ENCODE peak calls at places on chromosomes 11 and 22, in four cellular contexts. One of them, this sample, is unnamed.

GRCh38 chr11:119791701-119792151 is 62.7 kb upstream of the NECTIN1 start:
- DNase-seq in GM20000: no peak
- DNase-seq in fibroblast of lung: no peak
- DNase-seq in MM.1S: no peak
- DNase-seq in this sample: no peak

GRCh38 chr22:17315310-17315709 is 54.0 kb upstream of the CECR2 start:
- DNase-seq in GM20000: no peak
- DNase-seq in fibroblast of lung: no peak
- DNase-seq in MM.1S: no peak
- DNase-seq in this sample: no peak

GRCh38 chr11:21398195-21398594 is 728.8 kb downstream of the NELL1 start:
- DNase-seq in GM20000: no peak
- DNase-seq in fibroblast of lung: no peak
- DNase-seq in MM.1S: no peak
- DNase-seq in this sample: no peak

GRCh38 chr11:119714590-119714989 is 14.4 kb downstream of the NECTIN1 start:
- DNase-seq in GM20000: no peak
- DNase-seq in fibroblast of lung: no peak
- DNase-seq in MM.1S: no peak
- DNase-seq in this sample: no peak

GRCh38 chr11:118353084-118353710 is 6.2 kb upstream of the UBE4A start:
- DNase-seq in GM20000: no peak
- DNase-seq in fibroblast of lung: peak
- DNase-seq in MM.1S: peak
- DNase-seq in this sample: no peak

GRCh38 chr22:48499456-48500425 is 1327.9 kb downstream of the BRD1 start:
- DNase-seq in GM20000: no peak
- DNase-seq in fibroblast of lung: no peak
- DNase-seq in MM.1S: no peak
- DNase-seq in this sample: no peak

GRCh38 chr11:129728571-129728970 is 87.1 kb upstream of the TMEM45B start:
- DNase-seq in GM20000: no peak
- DNase-seq in fibroblast of lung: no peak
- DNase-seq in MM.1S: no peak
- DNase-seq in this sample: no peak

GRCh38 chr11:102157219-102157618 is 47.0 kb downstream of the YAP1 start:
- DNase-seq in GM20000: no peak
- DNase-seq in fibroblast of lung: peak
- DNase-seq in MM.1S: no peak
- DNase-seq in this sample: no peak

GRCh38 chr11:108501396-108501795 is 3.2 kb upstream of the POGLUT3 start:
- DNase-seq in GM20000: no peak
- DNase-seq in fibroblast of lung: no peak
- DNase-seq in MM.1S: no peak
- DNase-seq in this sample: no peak

GRCh38 chr11:37544491-37544890 is 946.5 kb upstream of the RAG2 start:
- DNase-seq in GM20000: no peak
- DNase-seq in fibroblast of lung: no peak
- DNase-seq in MM.1S: no peak
- DNase-seq in this sample: no peak

GRCh38 chr11:119298726-119299125 is 18.2 kb downstream of the MCAM start:
- DNase-seq in GM20000: no peak
- DNase-seq in fibroblast of lung: no peak
- DNase-seq in MM.1S: no peak
- DNase-seq in this sample: no peak

GRCh38 chr22:20435436-20436308 is 2.0 kb downstream of the SCARF2 start:
- DNase-seq in GM20000: no peak
- DNase-seq in fibroblast of lung: no peak
- DNase-seq in MM.1S: no peak
- DNase-seq in this sample: no peak

GRCh38 chr11:57456960-57457642 is 3.2 kb upstream of the RTN4RL2 start:
- DNase-seq in GM20000: peak
- DNase-seq in fibroblast of lung: peak
- DNase-seq in MM.1S: peak
- DNase-seq in this sample: peak

GRCh38 chr11:88312665-88313064 is 24.9 kb downstream of the CTSC start:
- DNase-seq in GM20000: no peak
- DNase-seq in fibroblast of lung: no peak
- DNase-seq in MM.1S: no peak
- DNase-seq in this sample: no peak

GRCh38 chr11:4071828-4072421 is 22.7 kb upstream of the RRM1 start:
- DNase-seq in GM20000: no peak
- DNase-seq in fibroblast of lung: no peak
- DNase-seq in MM.1S: no peak
- DNase-seq in this sample: no peak

GRCh38 chr11:34345012-34345804 is 12.6 kb downstream of the ABTB2 start:
- DNase-seq in GM20000: no peak
- DNase-seq in fibroblast of lung: peak
- DNase-seq in MM.1S: no peak
- DNase-seq in this sample: no peak

GRCh38 chr11:9037963-9038362 is 34.2 kb upstream of the NRIP3 start:
- DNase-seq in GM20000: no peak
- DNase-seq in fibroblast of lung: no peak
- DNase-seq in MM.1S: no peak
- DNase-seq in this sample: no peak

GRCh38 chr22:40213478-40213877 is 35.8 kb downstream of the TNRC6B start:
- DNase-seq in GM20000: no peak
- DNase-seq in fibroblast of lung: no peak
- DNase-seq in MM.1S: no peak
- DNase-seq in this sample: no peak

GRCh38 chr11:12358302-12359188 is 18.8 kb upstream of the PARVA start:
- DNase-seq in GM20000: no peak
- DNase-seq in fibroblast of lung: no peak
- DNase-seq in MM.1S: no peak
- DNase-seq in this sample: no peak

GRCh38 chr11:14969922-14970323 is 2.2 kb downstream of the CALCA start:
- DNase-seq in GM20000: no peak
- DNase-seq in fibroblast of lung: peak
- DNase-seq in MM.1S: peak
- DNase-seq in this sample: peak

GRCh38 chr11:77510095-77510494 is 36.2 kb upstream of the PAK1 start:
- DNase-seq in GM20000: no peak
- DNase-seq in fibroblast of lung: no peak
- DNase-seq in MM.1S: no peak
- DNase-seq in this sample: no peak

GRCh38 chr11:96342131-96342970 is 644 bp downstream of the MAML2 start:
- DNase-seq in GM20000: no peak
- DNase-seq in fibroblast of lung: peak
- DNase-seq in MM.1S: peak
- DNase-seq in this sample: no peak

GRCh38 chr11:78802058-78802633 is 227.5 kb upstream of the NARS2 start:
- DNase-seq in GM20000: no peak
- DNase-seq in fibroblast of lung: no peak
- DNase-seq in MM.1S: no peak
- DNase-seq in this sample: no peak

GRCh38 chr11:61963282-61964057 is 4.0 kb downstream of the FTH1 start:
- DNase-seq in GM20000: no peak
- DNase-seq in fibroblast of lung: peak
- DNase-seq in MM.1S: peak
- DNase-seq in this sample: no peak

GRCh38 chr22:37126383-37126782 is 16.9 kb upstream of the TMPRSS6 start:
- DNase-seq in GM20000: no peak
- DNase-seq in fibroblast of lung: no peak
- DNase-seq in MM.1S: peak
- DNase-seq in this sample: no peak

GRCh38 chr11:11155962-11156815 is 196.9 kb downstream of the CSNK2A3 start:
- DNase-seq in GM20000: peak
- DNase-seq in fibroblast of lung: no peak
- DNase-seq in MM.1S: no peak
- DNase-seq in this sample: peak

DNA sequence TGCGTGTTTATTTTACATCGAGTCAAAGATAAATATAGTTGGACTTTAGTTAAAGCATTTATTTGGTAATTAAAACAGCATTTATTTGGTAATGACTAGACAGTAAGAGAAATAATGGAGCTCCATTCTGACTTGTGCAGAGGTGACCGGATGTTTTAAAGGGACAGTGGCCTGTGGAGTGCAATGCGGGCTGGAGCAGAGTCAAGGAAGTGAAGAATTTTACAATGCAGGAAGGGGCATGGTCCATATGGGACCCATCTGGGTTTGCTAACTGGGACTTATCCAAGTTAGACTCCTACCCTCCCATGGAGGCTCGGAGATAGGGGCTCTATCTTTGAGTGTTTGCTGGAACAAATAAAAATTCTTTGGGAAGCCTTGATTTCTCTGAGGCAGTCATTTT is 59.9 kb upstream of the MYO18B start:
- DNase-seq in GM20000: no peak
- DNase-seq in fibroblast of lung: no peak
- DNase-seq in MM.1S: no peak
- DNase-seq in this sample: no peak
- TF ChIP-seq CTCF in GM20000: no peak
- TF ChIP-seq CTCF in fibroblast of lung: no peak
- TF ChIP-seq CTCF in MM.1S: no peak
- TF ChIP-seq CTCF in this sample: no peak

GRCh38 chr22:38300197-38300945 is 16.9 kb downstream of the CSNK1E start:
- DNase-seq in GM20000: no peak
- DNase-seq in fibroblast of lung: no peak
- DNase-seq in MM.1S: no peak
- DNase-seq in this sample: no peak

GRCh38 chr22:38305481-38306448 is 11.5 kb downstream of the CSNK1E start:
- DNase-seq in GM20000: peak
- DNase-seq in fibroblast of lung: peak
- DNase-seq in MM.1S: peak
- DNase-seq in this sample: no peak

GRCh38 chr22:38302906-38303305 is 14.3 kb downstream of the CSNK1E start:
- DNase-seq in GM20000: no peak
- DNase-seq in fibroblast of lung: no peak
- DNase-seq in MM.1S: no peak
- DNase-seq in this sample: no peak

GRCh38 chr22:38303974-38304373 is 13.3 kb downstream of the CSNK1E start:
- DNase-seq in GM20000: no peak
- DNase-seq in fibroblast of lung: no peak
- DNase-seq in MM.1S: no peak
- DNase-seq in this sample: no peak

GRCh38 chr22:38304526-38304925 is 12.7 kb downstream of the CSNK1E start:
- DNase-seq in GM20000: no peak
- DNase-seq in fibroblast of lung: no peak
- DNase-seq in MM.1S: no peak
- DNase-seq in this sample: no peak
- TF ChIP-seq CTCF in GM20000: no peak
- TF ChIP-seq CTCF in fibroblast of lung: no peak
- TF ChIP-seq CTCF in MM.1S: no peak
- TF ChIP-seq CTCF in this sample: no peak

GRCh38 chr22:45270095-45271020 is 14.4 kb upstream of the UPK3A start:
- DNase-seq in GM20000: no peak
- DNase-seq in fibroblast of lung: no peak
- DNase-seq in MM.1S: no peak
- DNase-seq in this sample: no peak
- TF ChIP-seq CTCF in GM20000: no peak
- TF ChIP-seq CTCF in fibroblast of lung: no peak
- TF ChIP-seq CTCF in MM.1S: no peak
- TF ChIP-seq CTCF in this sample: no peak

DNA sequence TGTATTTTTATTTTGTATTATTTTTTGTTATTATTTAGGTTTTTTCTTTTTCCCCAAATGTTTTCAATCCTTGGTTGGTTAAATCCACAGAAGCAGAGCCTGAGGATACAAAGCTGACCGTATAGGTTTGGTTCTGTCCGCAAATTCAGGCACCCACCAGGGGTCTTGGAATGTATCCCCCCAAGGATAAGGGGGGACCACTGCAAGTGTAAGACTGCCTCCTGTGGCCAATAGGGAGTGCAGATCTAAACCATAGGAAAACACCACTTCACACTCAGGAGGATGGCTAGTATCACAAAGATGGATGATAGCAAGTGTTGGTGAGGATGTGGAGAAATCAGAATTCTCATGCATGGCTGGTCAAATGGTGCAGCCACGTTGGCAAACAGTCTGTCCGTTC is 20.0 kb downstream of the CPT1A start:
- DNase-seq in GM20000: no peak
- DNase-seq in fibroblast of lung: no peak
- DNase-seq in MM.1S: no peak
- DNase-seq in this sample: no peak
- TF ChIP-seq CTCF in GM20000: no peak
- TF ChIP-seq CTCF in fibroblast of lung: no peak
- TF ChIP-seq CTCF in MM.1S: no peak
- TF ChIP-seq CTCF in this sample: peak

GRCh38 chr11:65968600-65969482 is 7.3 kb downstream of the SART1 start:
- DNase-seq in GM20000: no peak
- DNase-seq in fibroblast of lung: no peak
- DNase-seq in MM.1S: no peak
- DNase-seq in this sample: no peak
- TF ChIP-seq CTCF in GM20000: no peak
- TF ChIP-seq CTCF in fibroblast of lung: no peak
- TF ChIP-seq CTCF in MM.1S: no peak
- TF ChIP-seq CTCF in this sample: no peak

DNA sequence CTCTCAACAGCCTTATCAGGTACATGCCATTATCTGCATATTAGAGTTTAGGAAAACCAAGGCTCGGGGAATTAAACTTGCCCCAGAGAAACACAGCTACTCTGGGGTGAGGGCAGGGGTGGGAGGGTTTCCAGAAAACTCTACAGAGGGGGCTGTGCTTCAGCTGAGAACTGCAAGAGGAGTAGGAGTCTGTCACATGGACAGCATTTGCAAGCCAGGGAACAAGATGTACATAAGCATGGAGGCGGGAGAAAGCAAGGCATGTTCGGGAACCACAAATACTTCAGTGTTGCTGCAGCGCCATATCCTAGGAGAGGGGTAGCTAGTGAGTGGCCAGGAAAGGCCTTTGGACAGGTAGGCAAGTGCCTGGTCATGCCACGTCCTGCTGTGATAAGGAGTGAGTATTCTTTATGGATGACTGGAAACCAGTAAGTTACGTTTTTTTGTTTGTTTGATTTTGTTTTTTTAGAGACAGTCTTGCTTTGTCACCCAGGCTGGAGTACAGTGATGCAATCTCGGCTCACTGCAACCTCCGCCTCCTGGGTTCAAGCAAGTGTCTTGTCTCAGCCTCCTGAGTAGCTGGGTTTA is 57.2 kb downstream of the GRAMD1B start:
- DNase-seq in GM20000: no peak
- DNase-seq in fibroblast of lung: no peak
- DNase-seq in MM.1S: no peak
- DNase-seq in this sample: no peak
- TF ChIP-seq CTCF in GM20000: no peak
- TF ChIP-seq CTCF in fibroblast of lung: no peak
- TF ChIP-seq CTCF in MM.1S: no peak
- TF ChIP-seq CTCF in this sample: no peak

This sample was measured in DND-41.